ENCODE peak calls at places on chromosomes 1 and 21, in five cellular contexts. V, L, Y, B and F are unnamed samples.

GRCh38 chr1:153546371-153546770 is 765 bp upstream of the S100A4 start:
- DNase-seq in V (no peak), B (no peak), Y (no peak), L (no peak), F (no peak)

GRCh38 chr21:45590246-45590725 is 48.0 kb upstream of the SLC19A1 start:
- DNase-seq in B (peak; percentile 57), L (peak; percentile 82), Y (no peak), V (no peak), F (no peak)

GRCh38 chr1:85134583-85135455 is 66.0 kb downstream of the SYDE2 start:
- DNase-seq in L (peak; percentile 89), V (no peak), B (no peak), Y (no peak), F (peak; percentile 32)

GRCh38 chr1:63671514-63671913 is 78.3 kb downstream of the PGM1 start:
- DNase-seq in Y (no peak), B (no peak), L (no peak), V (no peak), F (no peak)

GRCh38 chr21:35102488-35103407 is 53.6 kb upstream of the RUNX1 start:
- DNase-seq in B (peak; percentile 16), L (no peak), Y (no peak), V (no peak), F (no peak)

GRCh38 chr1:201783572-201783971 is 45.4 kb upstream of the IPO9 start:
- DNase-seq in Y (no peak), B (no peak), V (no peak), L (no peak), F (no peak)

GRCh38 chr1:63827411-63828321 is 53.8 kb downstream of the ROR1 start:
- DNase-seq in L (no peak), V (no peak), Y (no peak), B (no peak), F (no peak)

GRCh38 chr1:34844252-34844634 is 15.3 kb downstream of the SMIM12 start:
- DNase-seq in Y (no peak), V (no peak), B (no peak), L (no peak), F (no peak)

GRCh38 chr1:104402178-104402577 is 652.5 kb downstream of the AMY1C start:
- DNase-seq in V (no peak), Y (no peak), L (no peak), B (no peak), F (no peak)

GRCh38 chr1:95086949-95087533 is 14.3 kb upstream of the ALG14 start:
- DNase-seq in L (peak; percentile 88), Y (peak; percentile 57), B (no peak), V (peak; percentile 70), F (peak; percentile 54)

GRCh38 chr1:6475381-6476133 is 9.6 kb upstream of the TNFRSF25 start:
- DNase-seq in B (peak; percentile 64), V (no peak), Y (no peak), L (peak; percentile 64), F (no peak)

GRCh38 chr21:44487831-44488230 is 32.5 kb downstream of the LRRC3 start:
- DNase-seq in L (peak; percentile 74), Y (no peak), B (no peak), V (no peak), F (no peak)

GRCh38 chr1:43522431-43522775 is 8.3 kb upstream of the PTPRF start:
- DNase-seq in L (no peak), B (no peak), V (no peak), Y (no peak), F (peak; percentile 49)

GRCh38 chr1:10537082-10537766 is 62.5 kb downstream of the PEX14 start:
- DNase-seq in B (no peak), Y (no peak), L (no peak), V (no peak), F (no peak)

GRCh38 chr1:54488831-54489626 is 59.0 kb upstream of the ACOT11 start:
- DNase-seq in B (peak; percentile 78), V (peak; percentile 30), Y (peak; percentile 44), L (peak; percentile 81), F (no peak)

GRCh38 chr1:45314266-45314665 is 12.4 kb upstream of the HPDL start:
- DNase-seq in Y (no peak), B (no peak), V (no peak), L (no peak), F (no peak)

GRCh38 chr1:12184008-12184681 is 17.4 kb downstream of the TNFRSF1B start:
- DNase-seq in Y (peak; percentile 87), L (peak; percentile 66), B (peak; percentile 88), V (no peak), F (peak; percentile 19)

GRCh38 chr1:90122679-90123340 is 127.9 kb downstream of the ZNF326 start:
- DNase-seq in V (no peak), Y (no peak), L (no peak), B (no peak), F (no peak)

GRCh38 chr1:19120070-19120469 is 90.0 kb downstream of the UBR4 start:
- DNase-seq in L (no peak), V (no peak), Y (no peak), B (no peak), F (no peak)

GRCh38 chr1:36913523-36914060 is 120.7 kb downstream of the GRIK3 start:
- DNase-seq in L (no peak), B (no peak), V (no peak), Y (no peak), F (no peak)

GRCh38 chr1:208083016-208083714 is 161.0 kb downstream of the PLXNA2 start:
- DNase-seq in L (no peak), B (no peak), V (no peak), Y (no peak), F (no peak)

GRCh38 chr1:44543064-44543815 is 131.0 kb downstream of the TMEM53 start:
- DNase-seq in V (no peak), Y (no peak), B (no peak), L (no peak), F (no peak)

GRCh38 chr1:100476736-100477135 is 61.2 kb upstream of the GPR88 start:
- DNase-seq in Y (no peak), V (no peak), B (no peak), L (no peak), F (no peak)

GRCh38 chr21:34599534-34600101 is 15.3 kb downstream of the RCAN1 start:
- DNase-seq in Y (no peak), V (no peak), L (no peak), B (no peak), F (no peak)

GRCh38 chr1:107648071-107648470 is 316.9 kb downstream of the VAV3 start:
- DNase-seq in L (peak; percentile 88), V (no peak), B (no peak), Y (peak; percentile 43), F (no peak)

GRCh38 chr21:36692125-36692843 is 6.6 kb upstream of the SIM2 start:
- DNase-seq in Y (no peak), B (no peak), L (no peak), V (no peak), F (no peak)
- H3K4me3 ChIP-seq in Y (no peak overlapping the region), B (no peak overlapping the region), L (no peak overlapping the region), V (no peak overlapping the region), F (peak overlapping the region; percentile 39)

DNA sequence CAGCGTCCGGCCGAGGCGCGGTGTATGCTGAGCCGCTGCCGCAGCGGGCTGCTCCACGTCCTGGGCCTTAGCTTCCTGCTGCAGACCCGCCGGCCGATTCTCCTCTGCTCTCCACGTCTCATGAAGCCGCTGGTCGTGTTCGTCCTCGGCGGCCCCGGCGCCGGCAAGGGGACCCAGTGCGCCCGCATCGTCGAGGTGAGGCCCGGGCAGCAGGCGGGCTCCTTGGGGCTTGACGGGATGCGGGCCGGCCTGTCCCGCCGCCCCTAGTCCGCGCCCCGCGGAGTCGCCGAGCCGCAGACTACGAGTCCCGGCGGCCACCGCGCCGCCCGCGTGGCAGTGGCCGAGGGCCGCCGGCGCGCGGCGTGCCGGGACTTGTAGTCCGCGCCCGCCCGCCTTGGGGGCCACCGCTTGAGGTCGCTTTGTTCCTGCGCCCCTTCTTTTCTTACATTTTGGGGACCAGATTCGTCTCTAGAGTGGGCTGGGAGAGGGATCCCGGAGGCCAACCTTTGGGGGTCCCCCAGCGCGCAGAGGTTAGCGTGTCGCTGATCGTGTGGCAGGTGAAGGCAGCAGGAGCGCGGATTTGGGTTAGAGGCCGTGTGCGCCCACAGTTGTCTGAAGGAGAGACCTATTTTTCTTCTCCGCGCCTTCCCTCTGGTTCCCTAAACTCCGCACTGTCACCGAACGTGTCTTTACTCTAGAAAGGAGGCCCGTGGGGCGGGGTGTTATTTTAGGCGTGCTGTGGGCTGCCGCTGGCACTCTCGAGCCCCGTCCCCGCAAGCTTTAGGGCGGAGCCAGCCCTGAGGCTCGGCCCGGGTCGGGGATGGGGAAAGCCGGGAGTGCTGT is 553 bp downstream of the CMPK1 start:
- DNase-seq in Y (peak; percentile 37), V (no peak), L (peak; percentile 93), B (peak; percentile 86), F (no peak)
- TF ChIP-seq CTCF in Y (peak; percentile 18), V (no peak), L (peak; percentile 15), B (peak; percentile 5), F (peak; percentile 27)

GRCh38 chr1:20154306-20154831 is 15.2 kb downstream of the PLA2G2F start:
- DNase-seq in V (no peak), L (no peak), Y (no peak), B (no peak), F (no peak)
- H3K4me3 ChIP-seq in V (no peak overlapping the region), L (no peak overlapping the region), Y (no peak overlapping the region), B (peak overlapping the region; percentile 43), F (no peak overlapping the region)

GRCh38 chr1:92961131-92961895 is at the start of gene DIPK1A:
- DNase-seq in V (no peak), B (peak; percentile 83), L (peak; percentile 84), Y (peak; percentile 31), F (no peak)
- TF ChIP-seq CTCF in V (no peak), B (peak; percentile 8), L (no peak), Y (no peak), F (no peak)